ENCODE peak calls at places on chromosome 12, in five cellular contexts. N, W, S, F and M are unnamed samples.

GRCh38 chr12:133010657-133011297 is 24.6 kb downstream of the ZNF26 start:
- DNase-seq in N (no peak), W (no peak), F (no peak), S (no peak), M (no peak)

GRCh38 chr12:27347779-27348178 is 15.1 kb downstream of the BMAL2 start:
- DNase-seq in W (no peak), N (no peak), S (no peak), F (no peak), M (no peak)

GRCh38 chr12:65695077-65695865 is 129.0 kb upstream of the HMGA2 start:
- DNase-seq in N (peak), S (no peak), W (peak), F (peak), M (peak)

GRCh38 chr12:57214398-57214781 is 2.2 kb upstream of the NXPH4 start:
- DNase-seq in S (peak), W (peak), F (no peak), N (no peak), M (peak)

GRCh38 chr12:19186722-19187661 is 57.5 kb downstream of the PLEKHA5 start:
- DNase-seq in W (peak), N (no peak), S (no peak), F (peak), M (peak)

GRCh38 chr12:95943231-95943842 is at the start of gene AMDHD1:
- DNase-seq in N (peak), W (peak), F (no peak), S (peak), M (peak)

GRCh38 chr12:31368666-31369361 is 42.9 kb upstream of the SINHCAF start:
- DNase-seq in F (no peak), W (no peak), N (peak), S (no peak), M (no peak)

GRCh38 chr12:96719671-96720362 is 187.2 kb upstream of the NEDD1 start:
- DNase-seq in N (no peak), F (no peak), S (no peak), W (peak), M (peak)

GRCh38 chr12:108567974-108568652 is 5.7 kb downstream of the ISCU start:
- DNase-seq in F (no peak), S (no peak), W (no peak), N (no peak), M (no peak)

GRCh38 chr12:99436584-99436983 is 211.0 kb upstream of the GARIN6 start:
- DNase-seq in W (no peak), S (no peak), N (no peak), F (no peak), M (no peak)

GRCh38 chr12:110165540-110166159 is 41.5 kb downstream of the IFT81 start:
- DNase-seq in F (no peak), W (no peak), S (no peak), N (no peak), M (no peak)

GRCh38 chr12:28415755-28416154 is 225.5 kb downstream of the CCDC91 start:
- DNase-seq in S (no peak), N (no peak), F (peak), W (peak), M (peak)

GRCh38 chr12:53268009-53268636 is at the start of gene ESPL1:
- DNase-seq in N (peak), S (peak), W (peak), F (peak), M (peak)

GRCh38 chr12:93938317-93938716 is 210.1 kb upstream of the PLXNC1 start:
- DNase-seq in W (no peak), N (no peak), S (no peak), F (no peak), M (no peak)

GRCh38 chr12:108570743-108571603 is 8.6 kb downstream of the ISCU start:
- DNase-seq in F (no peak), W (peak), S (no peak), N (no peak), M (peak)

GRCh38 chr12:108803428-108804105 is 53.8 kb downstream of the SSH1 start:
- DNase-seq in W (peak), N (no peak), F (peak), S (peak), M (peak)

GRCh38 chr12:93178154-93178878 is 199.4 kb upstream of the NUDT4 start:
- DNase-seq in F (no peak), W (no peak), N (no peak), S (no peak), M (no peak)

GRCh38 chr12:93008044-93008778 is 79.1 kb upstream of the EEA1 start:
- DNase-seq in N (no peak), F (no peak), S (no peak), W (no peak), M (no peak)

GRCh38 chr12:163406-163986 is 50.5 kb downstream of the SLC6A12 start:
- DNase-seq in N (no peak), F (no peak), W (no peak), S (no peak), M (no peak)

GRCh38 chr12:116455540-116456306 is 103.5 kb upstream of the MAP1LC3B2 start:
- DNase-seq in N (no peak), S (no peak), W (peak), F (peak), M (peak)

GRCh38 chr12:24915501-24915900 is 33.4 kb downstream of the BCAT1 start:
- DNase-seq in F (no peak), N (no peak), W (no peak), S (no peak), M (no peak)

GRCh38 chr12:127230843-127231260 is 1036.1 kb upstream of the TMEM132C start:
- DNase-seq in N (no peak), W (peak), F (peak), S (no peak), M (peak)

GRCh38 chr12:49345048-49345839 is 1.4 kb upstream of the DNAJC22 start:
- DNase-seq in S (no peak), F (no peak), N (peak), W (no peak), M (no peak)

GRCh38 chr12:6277982-6278438 is 32.5 kb upstream of the PLEKHG6 start:
- DNase-seq in S (no peak), F (no peak), N (peak), W (no peak), M (no peak)

GRCh38 chr12:3042394-3042793 is 34.8 kb upstream of the TSPAN9 start:
- DNase-seq in W (no peak), S (no peak), N (no peak), F (no peak), M (peak)

GRCh38 chr12:82942963-82943362 is 256.3 kb downstream of the TMTC2 start:
- DNase-seq in F (no peak), S (no peak), W (no peak), N (no peak), M (no peak)

GRCh38 chr12:93705237-93705636 is 28.1 kb downstream of the CRADD start:
- DNase-seq in S (no peak), W (no peak), N (no peak), F (no peak), M (no peak)